ENCODE peak calls at places on chromosomes 5 and 9, in ten cellular contexts. N is GM10248; I is AG09319; V is activated T-helper 1 cell treated with anti-CD3 and anti-CD28 coated beads, Interleukin-12 subunit alpha, Interleukin-12 subunit beta, Interleukin-2, Interleukin-4 antibody, amounts not matched to agents 30 ng/mL and 10 ng/mL and 1 ng/mL, durations not matched to agents 14 hours and 24 hours and 36 hours; W is AG10803; J is Calu3; A is GM12865; M is glutamatergic neuron; E is left colon; K is progenitor cell of endocrine pancreas. H is an unnamed sample.
A peak's percentile ranks its signal among the peaks of the same experiment; 100 is the strongest.

GRCh38 chr9:20356392-20357206 is 265.7 kb downstream of the MLLT3 start:
- DNase-seq in N (peak; percentile 54), I (peak; percentile 74), V (peak; percentile 29), W (peak; percentile 85), J (peak; percentile 56), A (peak; percentile 85), M (peak; percentile 60), E (peak; percentile 74), K (peak; percentile 30), H (peak; percentile 62)

GRCh38 chr5:142924135-142924883 is 154.1 kb downstream of the ARHGAP26 start:
- DNase-seq in N (peak; percentile 35), I (no peak), V (no peak), W (no peak), J (no peak), A (peak; percentile 51), M (no peak), E (no peak), K (no peak), H (no peak)

GRCh38 chr5:111997308-111998159 is 240.5 kb upstream of the NREP start:
- DNase-seq in N (no peak), I (peak; percentile 98), V (no peak), W (peak; percentile 100), J (no peak), A (no peak), M (no peak), E (no peak), K (no peak), H (peak; percentile 100)

GRCh38 chr5:86757824-86758223 is 140.1 kb downstream of the COX7C start:
- DNase-seq in N (no peak), I (no peak), V (no peak), W (no peak), J (peak; percentile 28), A (no peak), M (no peak), E (no peak), K (no peak), H (no peak)

GRCh38 chr5:124651663-124652513 is 94.6 kb downstream of the ZNF608 start:
- DNase-seq in N (peak; percentile 71), I (no peak), V (peak; percentile 4), W (no peak), J (peak; percentile 86), A (peak; percentile 81), M (peak; percentile 86), E (peak; percentile 84), K (peak; percentile 47), H (no peak)

GRCh38 chr9:106731910-106732309 is 131.1 kb upstream of the ZNF462 start:
- DNase-seq in N (no peak), I (no peak), V (no peak), W (no peak), J (no peak), A (no peak), M (peak; percentile 15), E (no peak), K (no peak), H (no peak)

GRCh38 chr5:148343603-148344230 is 8.4 kb downstream of the SPINK9 start:
- DNase-seq in N (no peak), I (no peak), V (no peak), W (no peak), J (no peak), A (no peak), M (no peak), E (peak; percentile 6), K (no peak), H (no peak)

GRCh38 chr9:124280176-124280691 is 22.5 kb downstream of the NEK6 start:
- DNase-seq in N (no peak), I (no peak), V (no peak), W (peak; percentile 85), J (no peak), A (no peak), M (no peak), E (no peak), K (no peak), H (no peak)

GRCh38 chr5:21918451-21918850 is 934.7 kb downstream of the CDH12 start:
- DNase-seq in N (no peak), I (no peak), V (no peak), W (no peak), J (no peak), A (no peak), M (no peak), E (no peak), K (no peak), H (no peak)

GRCh38 chr5:154892370-154892771 is 33.9 kb downstream of the CNOT8 start:
- DNase-seq in N (no peak), I (no peak), V (no peak), W (no peak), J (no peak), A (no peak), M (no peak), E (no peak), K (no peak), H (no peak)

GRCh38 chr5:180816608-180817534 is 14.3 kb upstream of the MGAT1 start:
- DNase-seq in N (no peak), I (no peak), V (no peak), W (no peak), J (no peak), A (no peak), M (no peak), E (no peak), K (no peak), H (no peak)

GRCh38 chr9:119257592-119257991 is 111.6 kb downstream of the BRINP1 start:
- DNase-seq in N (no peak), I (no peak), V (no peak), W (no peak), J (no peak), A (no peak), M (no peak), E (no peak), K (no peak), H (no peak)

GRCh38 chr5:167889276-167889675 is 402.2 kb upstream of the WWC1 start:
- DNase-seq in N (no peak), I (no peak), V (no peak), W (no peak), J (no peak), A (no peak), M (no peak), E (no peak), K (no peak), H (no peak)

GRCh38 chr9:27967236-27967635 is 394.0 kb upstream of the C9orf72 start:
- DNase-seq in N (no peak), I (no peak), V (no peak), W (no peak), J (no peak), A (no peak), M (no peak), E (no peak), K (no peak), H (no peak)

GRCh38 chr9:113674436-113674835 is 201.7 kb upstream of the ZNF618 start:
- DNase-seq in N (no peak), I (no peak), V (no peak), W (peak; percentile 39), J (no peak), A (no peak), M (no peak), E (no peak), K (no peak), H (no peak)

GRCh38 chr9:2874001-2874750 is 30.3 kb upstream of the PUM3 start:
- DNase-seq in N (no peak), I (no peak), V (no peak), W (peak; percentile 1), J (no peak), A (no peak), M (no peak), E (no peak), K (no peak), H (peak; percentile 31)

GRCh38 chr5:97192580-97193421 is 9.8 kb upstream of the RIOK2 start:
- DNase-seq in N (no peak), I (no peak), V (no peak), W (no peak), J (peak; percentile 11), A (peak; percentile 66), M (no peak), E (no peak), K (no peak), H (no peak)

GRCh38 chr5:53276825-53277224 is 167.3 kb upstream of the MOCS2 start:
- DNase-seq in N (no peak), I (no peak), V (no peak), W (peak; percentile 29), J (no peak), A (no peak), M (no peak), E (no peak), K (no peak), H (no peak)

GRCh38 chr5:158456756-158457155 is 597.8 kb upstream of the CLINT1 start:
- DNase-seq in N (no peak), I (peak; percentile 78), V (no peak), W (peak; percentile 90), J (no peak), A (peak; percentile 21), M (no peak), E (no peak), K (no peak), H (peak; percentile 74)

GRCh38 chr5:94885931-94886330 is 267.5 kb downstream of the SLF1 start:
- DNase-seq in N (no peak), I (no peak), V (no peak), W (no peak), J (no peak), A (no peak), M (no peak), E (no peak), K (no peak), H (no peak)

GRCh38 chr5:43631182-43631910 is 28.4 kb downstream of the NNT start:
- DNase-seq in N (peak; percentile 25), I (peak; percentile 57), V (peak; percentile 31), W (peak; percentile 85), J (peak; percentile 50), A (peak; percentile 58), M (peak; percentile 74), E (peak; percentile 17), K (no peak), H (peak; percentile 71)

GRCh38 chr5:76388791-76389512 is 14.1 kb upstream of the IQGAP2 start:
- DNase-seq in N (no peak), I (no peak), V (no peak), W (no peak), J (no peak), A (no peak), M (no peak), E (no peak), K (no peak), H (no peak)

GRCh38 chr5:180673371-180674252 is 24.2 kb upstream of the FLT4 start:
- DNase-seq in N (no peak), I (no peak), V (no peak), W (no peak), J (no peak), A (no peak), M (peak; percentile 51), E (no peak), K (no peak), H (no peak)

GRCh38 chr9:101705135-101705661 is 33.2 kb downstream of the GRIN3A start:
- DNase-seq in N (no peak), I (no peak), V (no peak), W (peak; percentile 11), J (peak; percentile 43), A (no peak), M (peak; percentile 47), E (peak; percentile 74), K (no peak), H (no peak)

GRCh38 chr9:33404782-33405362 is 2.5 kb upstream of the AQP7 start:
- DNase-seq in N (no peak), I (no peak), V (no peak), W (no peak), J (no peak), A (no peak), M (no peak), E (no peak), K (no peak), H (no peak)